ENCODE peak calls at places on chromosomes 1 and 21, in eight cellular contexts. E, K, C, Z, V, H, Y and D are unnamed samples.
A peak's percentile ranks its signal among the peaks of the same experiment; 100 is the strongest.

GRCh38 chr1:197989058-197989457 is 71.9 kb downstream of the LHX9 start:
- DNase-seq in V (no peak), H (no peak), Z (no peak), Y (no peak), C (no peak), K (no peak), E (no peak), D (no peak)

GRCh38 chr1:53163291-53163768 is 20.9 kb upstream of the SLC1A7 start:
- DNase-seq in C (no peak), K (no peak), Z (no peak), V (no peak), E (no peak), Y (peak; percentile 40), H (no peak), D (no peak)

GRCh38 chr1:209627349-209628196 is 24.7 kb downstream of the LAMB3 start:
- DNase-seq in V (peak; percentile 85), E (peak; percentile 56), Y (peak; percentile 75), H (peak; percentile 95), K (peak; percentile 90), C (peak; percentile 67), Z (peak; percentile 69), D (peak; percentile 86)

GRCh38 chr1:42385283-42385682 is 4.7 kb downstream of the RIMKLA start:
- DNase-seq in Z (peak; percentile 15), K (no peak), Y (no peak), V (no peak), C (no peak), H (no peak), E (no peak), D (no peak)

GRCh38 chr1:2534775-2535387 is 4.8 kb upstream of the HES5 start:
- DNase-seq in E (no peak), V (no peak), H (no peak), Y (no peak), C (no peak), Z (peak; percentile 71), K (no peak), D (no peak)

GRCh38 chr1:1399870-1400575 is 888 bp upstream of the CCNL2 start:
- DNase-seq in E (no peak), K (peak; percentile 47), C (no peak), V (no peak), Y (no peak), H (no peak), Z (peak; percentile 18), D (no peak)

GRCh38 chr1:184163674-184164470 is 112.3 kb downstream of the TSEN15 start:
- DNase-seq in E (no peak), Y (no peak), V (no peak), C (no peak), K (no peak), Z (peak; percentile 89), H (no peak), D (no peak)

GRCh38 chr21:43913928-43914327 is 48.9 kb downstream of the AGPAT3 start:
- DNase-seq in Z (peak; percentile 64), V (no peak), E (peak; percentile 13), H (no peak), Y (peak; percentile 43), K (no peak), C (no peak), D (no peak)

GRCh38 chr21:25895565-25896205 is 160.9 kb downstream of the GABPA start:
- DNase-seq in Z (peak; percentile 45), H (no peak), K (peak; percentile 41), C (no peak), Y (peak; percentile 21), E (no peak), V (no peak), D (no peak)

GRCh38 chr1:225654277-225654597 is 1.3 kb upstream of the ENAH start:
- DNase-seq in C (no peak), Z (no peak), H (no peak), E (no peak), K (no peak), V (no peak), Y (no peak), D (no peak)

GRCh38 chr1:225653463-225654276 is 747 bp upstream of the ENAH start:
- DNase-seq in K (peak; percentile 76), Y (no peak), Z (peak; percentile 73), C (peak; percentile 78), H (peak; percentile 72), V (peak; percentile 65), E (peak; percentile 88), D (peak; percentile 73)

GRCh38 chr1:225655509-225656258 is 2.8 kb upstream of the ENAH start:
- DNase-seq in C (no peak), Z (peak; percentile 98), V (no peak), Y (no peak), E (peak; percentile 80), K (peak; percentile 4), H (no peak), D (peak; percentile 52)

GRCh38 chr1:225652726-225653462 is at the start of gene ENAH:
- DNase-seq in K (peak; percentile 94), Z (peak; percentile 76), H (peak; percentile 78), C (peak; percentile 80), E (peak; percentile 85), V (peak; percentile 82), Y (peak; percentile 73), D (peak; percentile 84)

GRCh38 chr1:225654688-225655508 is 2.0 kb upstream of the ENAH start:
- DNase-seq in H (no peak), Y (no peak), K (no peak), Z (no peak), V (no peak), C (no peak), E (no peak), D (no peak)
- H3K4me1 ChIP-seq in H (no peaks in the 10 kb centered on the region), Y (peaks cover 16% of the 10 kb centered on the region), K (peaks cover 13% of the 10 kb centered on the region), Z (peaks cover 18% of the 10 kb centered on the region), V (no peaks in the 10 kb centered on the region), C (peaks cover 3% of the 10 kb centered on the region), E (no peaks in the 10 kb centered on the region), D (peaks cover 27% of the 10 kb centered on the region)

GRCh38 chr1:227935826-227936225 is 11.9 kb downstream of the WNT9A start:
- DNase-seq in H (no peak), C (peak; percentile 9), V (no peak), Y (no peak), Z (no peak), K (no peak), E (no peak), D (no peak)
- H3K4me1 ChIP-seq in H (no peaks in the 10 kb centered on the region), C (no peaks in the 10 kb centered on the region), V (peaks cover 3% of the 10 kb centered on the region), Y (peaks cover 22% of the 10 kb centered on the region), Z (no peaks in the 10 kb centered on the region), K (no peaks in the 10 kb centered on the region), E (no peaks in the 10 kb centered on the region), D (no peaks in the 10 kb centered on the region)

GRCh38 chr1:64893921-64894320 is 72.4 kb downstream of the JAK1 start:
- DNase-seq in H (no peak), V (no peak), E (no peak), K (no peak), Y (peak; percentile 57), C (no peak), Z (no peak), D (no peak)
- H3K4me1 ChIP-seq in H (no peaks in the 10 kb centered on the region), V (no peaks in the 10 kb centered on the region), E (peaks cover 9% of the 10 kb centered on the region), K (peaks cover 7% of the 10 kb centered on the region), Y (peaks cover 13% of the 10 kb centered on the region), C (peaks cover 17% of the 10 kb centered on the region), Z (peaks cover 17% of the 10 kb centered on the region), D (peaks cover 56% of the 10 kb centered on the region)

GRCh38 chr1:93600663-93601062 is 81.0 kb downstream of the BCAR3 start:
- DNase-seq in Y (no peak), V (no peak), E (no peak), H (no peak), C (no peak), Z (no peak), K (no peak), D (no peak)
- H3K4me1 ChIP-seq in Y (no peaks in the 10 kb centered on the region), V (peaks cover 2% of the 10 kb centered on the region), E (peaks cover 5% of the 10 kb centered on the region), H (no peaks in the 10 kb centered on the region), C (peaks cover 29% of the 10 kb centered on the region), Z (peaks cover 22% of the 10 kb centered on the region), K (no peaks in the 10 kb centered on the region), D (peaks cover 91% of the 10 kb centered on the region)

GRCh38 chr1:112626193-112626592 is 6.6 kb downstream of the CAPZA1 start:
- DNase-seq in C (no peak), K (no peak), Y (no peak), E (no peak), V (no peak), Z (no peak), H (no peak), D (no peak)
- H3K4me1 ChIP-seq in C (no peaks in the 10 kb centered on the region), K (peaks cover 2% of the 10 kb centered on the region), Y (peaks cover 13% of the 10 kb centered on the region), E (no peaks in the 10 kb centered on the region), V (no peaks in the 10 kb centered on the region), Z (peaks cover 2% of the 10 kb centered on the region), H (no peaks in the 10 kb centered on the region), D (peaks cover 94% of the 10 kb centered on the region)